ENCODE peak calls at places on chromosome 21, in six cellular contexts. D, N, M, J, W and H are unnamed samples.

GRCh38 chr21:15141236-15141970 is 76.6 kb upstream of the NRIP1 start:
- DNase-seq in D (no peak), N (no peak), M (no peak), J (no peak), W (no peak), H (peak)

GRCh38 chr21:34813266-34813886 is 144.6 kb downstream of the CLIC6 start:
- DNase-seq in D (no peak), N (no peak), M (no peak), J (no peak), W (no peak), H (no peak)

GRCh38 chr21:25107708-25108107 is 499.6 kb downstream of the MRPL39 start:
- DNase-seq in D (no peak), N (no peak), M (no peak), J (no peak), W (no peak), H (no peak)

GRCh38 chr21:14480601-14481000 is 65.5 kb downstream of the SAMSN1 start:
- DNase-seq in D (no peak), N (peak), M (no peak), J (peak), W (no peak), H (peak)

GRCh38 chr21:35190201-35190701 is 141.1 kb upstream of the RUNX1 start:
- DNase-seq in D (no peak), N (no peak), M (no peak), J (no peak), W (peak), H (no peak)

GRCh38 chr21:16323586-16323985 is 593.8 kb downstream of the USP25 start:
- DNase-seq in D (no peak), N (no peak), M (no peak), J (no peak), W (no peak), H (no peak)

GRCh38 chr21:38712076-38712475 is 93.7 kb upstream of the ETS2 start:
- DNase-seq in D (no peak), N (no peak), M (no peak), J (no peak), W (peak), H (no peak)

GRCh38 chr21:21845901-21846396 is 847.7 kb downstream of the NCAM2 start:
- DNase-seq in D (no peak), N (no peak), M (no peak), J (no peak), W (no peak), H (no peak)

DNA sequence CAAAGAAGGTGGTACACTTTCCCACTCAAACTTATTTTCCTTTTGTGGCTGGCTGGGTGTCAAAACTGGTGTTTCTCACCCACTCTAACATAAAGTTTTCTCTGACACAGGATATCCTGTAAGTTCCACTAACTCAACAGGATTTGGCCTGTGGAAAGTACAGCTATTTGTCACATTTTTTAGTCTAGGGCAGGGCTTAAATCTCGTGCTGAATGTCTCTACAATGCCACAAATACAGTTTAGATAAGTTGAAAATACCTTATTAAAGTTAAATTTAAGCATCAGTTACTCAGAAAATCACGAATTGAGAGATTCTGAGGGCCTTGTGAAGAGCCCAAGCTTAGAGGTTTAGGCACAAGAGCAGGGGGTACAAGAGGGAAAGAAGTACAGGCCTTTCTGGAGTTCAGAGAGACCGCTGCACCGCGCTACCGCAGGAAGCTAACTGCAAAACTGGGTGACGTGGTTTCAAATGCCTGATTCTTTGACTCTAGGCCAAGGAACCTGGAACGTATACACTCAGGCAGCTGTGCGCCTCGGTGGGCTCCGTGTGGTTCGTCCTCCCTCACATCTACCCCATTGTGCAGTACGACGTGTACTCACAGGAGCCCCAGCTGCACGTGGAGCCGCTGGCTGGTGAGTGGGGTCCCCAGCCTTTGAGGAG is 23.4 kb upstream of the PWP2 start:
- DNase-seq in D (no peak), N (no peak), M (no peak), J (no peak), W (no peak), H (no peak)
- TF ChIP-seq POLR2A in D (no peak), N (no peak), M (no peak), J (no peak), W (no peak), H (no peak)

GRCh38 chr21:42160950-42161225 is 58.1 kb upstream of the ABCG1 start:
- DNase-seq in D (no peak), N (no peak), M (no peak), J (no peak), W (no peak), H (peak)
- TF ChIP-seq CTCF in D (no peak), N (no peak), M (no peak), J (no peak), W (no peak), H (no peak)

GRCh38 chr21:42535602-42536171 is 22.0 kb downstream of the SLC37A1 start:
- DNase-seq in D (no peak), N (no peak), M (no peak), J (no peak), W (no peak), H (no peak)

GRCh38 chr21:42534901-42535378 is 21.3 kb downstream of the SLC37A1 start:
- DNase-seq in D (no peak), N (no peak), M (no peak), J (no peak), W (no peak), H (no peak)

GRCh38 chr21:42533306-42533962 is 19.8 kb downstream of the SLC37A1 start:
- DNase-seq in D (no peak), N (no peak), M (no peak), J (no peak), W (no peak), H (no peak)

GRCh38 chr21:42533963-42534355 is 20.3 kb downstream of the SLC37A1 start:
- DNase-seq in D (no peak), N (no peak), M (no peak), J (no peak), W (no peak), H (no peak)

GRCh38 chr21:42534361-42534900 is 20.8 kb downstream of the SLC37A1 start:
- DNase-seq in D (peak), N (no peak), M (no peak), J (no peak), W (no peak), H (peak)
- TF ChIP-seq POLR2A in D (no peak), N (no peak), M (no peak), J (no peak), W (no peak), H (no peak)

GRCh38 chr21:41859297-41859980 is 19.7 kb downstream of the PRDM15 start:
- DNase-seq in D (no peak), N (no peak), M (no peak), J (no peak), W (no peak), H (no peak)

GRCh38 chr21:41861255-41861654 is 17.9 kb downstream of the PRDM15 start:
- DNase-seq in D (no peak), N (no peak), M (no peak), J (no peak), W (no peak), H (no peak)

GRCh38 chr21:41864311-41865001 is 14.7 kb downstream of the PRDM15 start:
- DNase-seq in D (no peak), N (no peak), M (no peak), J (no peak), W (no peak), H (no peak)

GRCh38 chr21:41863439-41863740 is 15.8 kb downstream of the PRDM15 start:
- DNase-seq in D (no peak), N (no peak), M (no peak), J (no peak), W (no peak), H (no peak)

DNA sequence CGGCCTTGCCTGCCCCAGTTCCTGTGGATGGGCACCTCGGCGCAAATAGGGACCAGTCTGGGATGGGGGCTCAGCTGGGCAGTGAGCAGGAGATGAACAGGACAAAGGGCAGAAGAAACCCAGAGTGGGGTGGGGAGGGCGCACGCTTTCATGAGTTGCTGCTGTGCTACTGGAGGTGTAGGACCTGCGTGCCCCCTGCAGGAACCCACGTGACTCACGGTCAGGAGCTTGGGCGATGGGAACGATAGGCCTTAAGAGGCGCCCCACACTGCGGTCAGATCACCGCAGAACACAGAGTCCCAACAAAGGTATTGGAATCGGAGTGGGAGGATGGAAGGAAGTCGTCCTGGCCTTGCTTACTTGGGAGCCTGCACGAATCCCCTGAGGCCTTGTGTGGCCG is 17.2 kb downstream of the PRDM15 start:
- DNase-seq in D (no peak), N (no peak), M (no peak), J (no peak), W (no peak), H (no peak)
- TF ChIP-seq CTCF in D (no peak), N (no peak), M (no peak), J (no peak), W (no peak), H (no peak)